ENCODE peak calls at places on chromosomes 16 and 17, in seven cellular contexts. S is activated naive CD4-positive, alpha-beta T cell treated with anti-CD3 and anti-CD28 coated beads, Interleukin-2, amount 10 ng/mL, durations not matched to agents 7 days and 5 days; J is NCI-H2081; V is GM12891; Y is heart right ventricle; A is LoVo; K is BJ. H is an unnamed sample.

GRCh38 chr17:82376042-82376730 is 4.6 kb downstream of the UTS2R start:
- DNase-seq in J (no peak), A (no peak), K (no peak), Y (no peak), V (no peak), S (no peak), H (no peak)

GRCh38 chr16:24151482-24151939 is 104.6 kb upstream of the CACNG3 start:
- DNase-seq in Y (no peak), K (no peak), A (no peak), J (no peak), V (no peak), S (peak; percentile 33), H (no peak)

GRCh38 chr16:18941471-18941870 is 15.3 kb upstream of the SMG1 start:
- DNase-seq in S (no peak), J (no peak), V (no peak), A (no peak), K (no peak), Y (no peak), H (no peak)

GRCh38 chr17:78997231-78997741 is 12.3 kb downstream of the CANT1 start:
- DNase-seq in V (no peak), A (no peak), Y (no peak), K (no peak), J (no peak), S (peak; percentile 13), H (no peak)

GRCh38 chr16:69399361-69399760 is 13.6 kb upstream of the TERF2 start:
- DNase-seq in V (no peak), K (no peak), S (no peak), J (no peak), A (no peak), Y (no peak), H (no peak)

GRCh38 chr16:22627043-22627442 is 116.4 kb downstream of the NPIPB5 start:
- DNase-seq in A (no peak), V (no peak), K (no peak), Y (no peak), J (no peak), S (no peak), H (no peak)

GRCh38 chr17:9696279-9697044 is 51.1 kb downstream of the USP43 start:
- DNase-seq in V (no peak), A (no peak), J (no peak), K (no peak), S (no peak), Y (no peak), H (no peak)

GRCh38 chr17:66301864-66302741 is at the start of gene PRKCA:
- DNase-seq in A (peak; percentile 84), J (peak; percentile 86), Y (peak; percentile 59), V (peak; percentile 53), S (peak; percentile 77), K (no peak), H (peak; percentile 87)

GRCh38 chr17:63881935-63882601 is at the start of gene GH2:
- DNase-seq in A (peak; percentile 64), Y (peak; percentile 24), V (peak; percentile 76), S (peak; percentile 77), K (no peak), J (peak; percentile 24), H (peak; percentile 62)

GRCh38 chr17:28908640-28909098 is 5.8 kb upstream of the DHRS13 start:
- DNase-seq in A (no peak), J (no peak), S (no peak), V (no peak), Y (peak; percentile 61), K (peak; percentile 40), H (no peak)

GRCh38 chr17:50918071-50918932 is 52.1 kb upstream of the TOB1 start:
- DNase-seq in V (no peak), K (no peak), S (no peak), J (no peak), Y (peak; percentile 44), A (no peak), H (no peak)

GRCh38 chr16:26772503-26772902 is 294.2 kb upstream of the C16orf82 start:
- DNase-seq in A (no peak), K (no peak), S (no peak), J (no peak), Y (no peak), V (no peak), H (no peak)

GRCh38 chr16:29729116-29729521 is 16.7 kb downstream of the C16orf54 start:
- DNase-seq in Y (peak; percentile 14), J (peak; percentile 45), K (no peak), V (no peak), A (peak; percentile 51), S (no peak), H (peak; percentile 68)

GRCh38 chr16:539901-540530 is 12.5 kb downstream of the CAPN15 start:
- DNase-seq in V (no peak), S (no peak), J (no peak), A (no peak), Y (no peak), K (no peak), H (no peak)

GRCh38 chr17:8122923-8123694 is 797 bp downstream of the HES7 start:
- DNase-seq in S (peak; percentile 60), Y (peak; percentile 25), J (no peak), V (no peak), A (no peak), K (no peak), H (peak; percentile 38)

GRCh38 chr17:75480281-75480680 is 23.8 kb downstream of the TMEM94 start:
- DNase-seq in J (no peak), K (no peak), A (no peak), S (no peak), Y (no peak), V (no peak), H (no peak)

GRCh38 chr17:22507823-22508222 is 815.5 kb downstream of the KCNJ18 start:
- DNase-seq in K (no peak), Y (no peak), A (peak; percentile 0), J (no peak), V (no peak), S (no peak), H (no peak)

GRCh38 chr16:11597268-11597690 is 10.6 kb upstream of the LITAF start:
- DNase-seq in J (no peak), S (no peak), Y (no peak), V (no peak), K (peak; percentile 33), A (peak; percentile 46), H (no peak)

GRCh38 chr16:84619103-84619460 is 1.2 kb upstream of the COTL1 start:
- DNase-seq in K (no peak), S (no peak), Y (no peak), V (no peak), J (no peak), A (no peak), H (no peak)

GRCh38 chr16:56565023-56565477 is at the start of gene MT4:
- DNase-seq in A (no peak), Y (no peak), J (no peak), K (no peak), S (no peak), V (no peak), H (no peak)